ENCODE peak calls at places on chromosomes 6 and 20, in six cellular contexts. One of them, this sample, is unnamed.

GRCh38 chr6:110067837-110068591 is 89.9 kb downstream of the GPR6 start:
- DNase-seq in GOT3: no peak
- DNase-seq in Right ventricle myocardium inferior: no peak
- DNase-seq in neuronal stem cell: no peak
- DNase-seq in NCI-H446 treated with DMSO at 0.1 percent for 48 hours: no peak
- DNase-seq in activated T-helper 1 cell treated with anti-CD3 and anti-CD28 coated beads, Interleukin-12 subunit alpha, Interleukin-12 subunit beta, Interleukin-2, Interleukin-4 antibody, amounts not matched to agents 30 ng/mL and 10 ng/mL and 1 ng/mL, durations not matched to agents 14 hours and 24 hours and 36 hours: no peak
- DNase-seq in this sample: no peak

GRCh38 chr6:44216677-44217331 is at the start of gene MYMX:
- DNase-seq in activated T-helper 1 cell treated with anti-CD3 and anti-CD28 coated beads, Interleukin-12 subunit alpha, Interleukin-12 subunit beta, Interleukin-2, Interleukin-4 antibody, amounts not matched to agents 30 ng/mL and 10 ng/mL and 1 ng/mL, durations not matched to agents 14 hours and 24 hours and 36 hours: no peak
- DNase-seq in NCI-H446 treated with DMSO at 0.1 percent for 48 hours: peak; percentile 76
- DNase-seq in GOT3: no peak
- DNase-seq in Right ventricle myocardium inferior: peak; percentile 66
- DNase-seq in neuronal stem cell: no peak
- DNase-seq in this sample: peak; percentile 35

GRCh38 chr6:162907876-162908481 is 180.2 kb downstream of the PACRG start:
- DNase-seq in activated T-helper 1 cell treated with anti-CD3 and anti-CD28 coated beads, Interleukin-12 subunit alpha, Interleukin-12 subunit beta, Interleukin-2, Interleukin-4 antibody, amounts not matched to agents 30 ng/mL and 10 ng/mL and 1 ng/mL, durations not matched to agents 14 hours and 24 hours and 36 hours: no peak
- DNase-seq in Right ventricle myocardium inferior: no peak
- DNase-seq in GOT3: no peak
- DNase-seq in NCI-H446 treated with DMSO at 0.1 percent for 48 hours: no peak
- DNase-seq in neuronal stem cell: no peak
- DNase-seq in this sample: no peak

GRCh38 chr6:28597924-28598323 is 72.2 kb downstream of the GPX5 start:
- DNase-seq in GOT3: no peak
- DNase-seq in NCI-H446 treated with DMSO at 0.1 percent for 48 hours: no peak
- DNase-seq in Right ventricle myocardium inferior: no peak
- DNase-seq in neuronal stem cell: no peak
- DNase-seq in activated T-helper 1 cell treated with anti-CD3 and anti-CD28 coated beads, Interleukin-12 subunit alpha, Interleukin-12 subunit beta, Interleukin-2, Interleukin-4 antibody, amounts not matched to agents 30 ng/mL and 10 ng/mL and 1 ng/mL, durations not matched to agents 14 hours and 24 hours and 36 hours: no peak
- DNase-seq in this sample: peak; percentile 12

GRCh38 chr6:3229566-3230274 is 2.3 kb upstream of the TUBB2B start:
- DNase-seq in GOT3: no peak
- DNase-seq in Right ventricle myocardium inferior: no peak
- DNase-seq in neuronal stem cell: peak; percentile 66
- DNase-seq in NCI-H446 treated with DMSO at 0.1 percent for 48 hours: peak; percentile 53
- DNase-seq in activated T-helper 1 cell treated with anti-CD3 and anti-CD28 coated beads, Interleukin-12 subunit alpha, Interleukin-12 subunit beta, Interleukin-2, Interleukin-4 antibody, amounts not matched to agents 30 ng/mL and 10 ng/mL and 1 ng/mL, durations not matched to agents 14 hours and 24 hours and 36 hours: no peak
- DNase-seq in this sample: peak; percentile 35

GRCh38 chr6:168532070-168532469 is 91.1 kb downstream of the SMOC2 start:
- DNase-seq in Right ventricle myocardium inferior: peak; percentile 50
- DNase-seq in GOT3: no peak
- DNase-seq in neuronal stem cell: no peak
- DNase-seq in activated T-helper 1 cell treated with anti-CD3 and anti-CD28 coated beads, Interleukin-12 subunit alpha, Interleukin-12 subunit beta, Interleukin-2, Interleukin-4 antibody, amounts not matched to agents 30 ng/mL and 10 ng/mL and 1 ng/mL, durations not matched to agents 14 hours and 24 hours and 36 hours: no peak
- DNase-seq in NCI-H446 treated with DMSO at 0.1 percent for 48 hours: no peak
- DNase-seq in this sample: no peak

GRCh38 chr6:137707590-137708360 is 159.3 kb upstream of the TNFAIP3 start:
- DNase-seq in NCI-H446 treated with DMSO at 0.1 percent for 48 hours: peak; percentile 26
- DNase-seq in GOT3: no peak
- DNase-seq in neuronal stem cell: peak; percentile 24
- DNase-seq in Right ventricle myocardium inferior: no peak
- DNase-seq in activated T-helper 1 cell treated with anti-CD3 and anti-CD28 coated beads, Interleukin-12 subunit alpha, Interleukin-12 subunit beta, Interleukin-2, Interleukin-4 antibody, amounts not matched to agents 30 ng/mL and 10 ng/mL and 1 ng/mL, durations not matched to agents 14 hours and 24 hours and 36 hours: peak; percentile 89
- DNase-seq in this sample: no peak

GRCh38 chr20:41308726-41309413 is 8.7 kb downstream of the ZHX3 start:
- DNase-seq in Right ventricle myocardium inferior: no peak
- DNase-seq in NCI-H446 treated with DMSO at 0.1 percent for 48 hours: no peak
- DNase-seq in activated T-helper 1 cell treated with anti-CD3 and anti-CD28 coated beads, Interleukin-12 subunit alpha, Interleukin-12 subunit beta, Interleukin-2, Interleukin-4 antibody, amounts not matched to agents 30 ng/mL and 10 ng/mL and 1 ng/mL, durations not matched to agents 14 hours and 24 hours and 36 hours: no peak
- DNase-seq in GOT3: no peak
- DNase-seq in neuronal stem cell: no peak
- DNase-seq in this sample: no peak

GRCh38 chr6:73521351-73522254 is 771 bp upstream of the EEF1A1 start:
- DNase-seq in GOT3: peak; percentile 90
- DNase-seq in neuronal stem cell: no peak
- DNase-seq in NCI-H446 treated with DMSO at 0.1 percent for 48 hours: peak; percentile 67
- DNase-seq in activated T-helper 1 cell treated with anti-CD3 and anti-CD28 coated beads, Interleukin-12 subunit alpha, Interleukin-12 subunit beta, Interleukin-2, Interleukin-4 antibody, amounts not matched to agents 30 ng/mL and 10 ng/mL and 1 ng/mL, durations not matched to agents 14 hours and 24 hours and 36 hours: peak; percentile 70
- DNase-seq in Right ventricle myocardium inferior: peak; percentile 85
- DNase-seq in this sample: peak; percentile 89

GRCh38 chr6:152001408-152001807 is 193.9 kb downstream of the ESR1 start:
- DNase-seq in Right ventricle myocardium inferior: no peak
- DNase-seq in activated T-helper 1 cell treated with anti-CD3 and anti-CD28 coated beads, Interleukin-12 subunit alpha, Interleukin-12 subunit beta, Interleukin-2, Interleukin-4 antibody, amounts not matched to agents 30 ng/mL and 10 ng/mL and 1 ng/mL, durations not matched to agents 14 hours and 24 hours and 36 hours: no peak
- DNase-seq in NCI-H446 treated with DMSO at 0.1 percent for 48 hours: no peak
- DNase-seq in GOT3: no peak
- DNase-seq in neuronal stem cell: no peak
- DNase-seq in this sample: no peak

GRCh38 chr6:81770395-81770794 is 17.9 kb upstream of the TENT5A start:
- DNase-seq in NCI-H446 treated with DMSO at 0.1 percent for 48 hours: no peak
- DNase-seq in neuronal stem cell: no peak
- DNase-seq in activated T-helper 1 cell treated with anti-CD3 and anti-CD28 coated beads, Interleukin-12 subunit alpha, Interleukin-12 subunit beta, Interleukin-2, Interleukin-4 antibody, amounts not matched to agents 30 ng/mL and 10 ng/mL and 1 ng/mL, durations not matched to agents 14 hours and 24 hours and 36 hours: no peak
- DNase-seq in GOT3: no peak
- DNase-seq in Right ventricle myocardium inferior: no peak
- DNase-seq in this sample: no peak

GRCh38 chr6:133170602-133171001 is 70.6 kb upstream of the EYA4 start:
- DNase-seq in NCI-H446 treated with DMSO at 0.1 percent for 48 hours: no peak
- DNase-seq in activated T-helper 1 cell treated with anti-CD3 and anti-CD28 coated beads, Interleukin-12 subunit alpha, Interleukin-12 subunit beta, Interleukin-2, Interleukin-4 antibody, amounts not matched to agents 30 ng/mL and 10 ng/mL and 1 ng/mL, durations not matched to agents 14 hours and 24 hours and 36 hours: no peak
- DNase-seq in Right ventricle myocardium inferior: no peak
- DNase-seq in GOT3: no peak
- DNase-seq in neuronal stem cell: no peak
- DNase-seq in this sample: no peak

GRCh38 chr6:33609444-33610034 is 11.6 kb upstream of the ITPR3 start:
- DNase-seq in NCI-H446 treated with DMSO at 0.1 percent for 48 hours: no peak
- DNase-seq in activated T-helper 1 cell treated with anti-CD3 and anti-CD28 coated beads, Interleukin-12 subunit alpha, Interleukin-12 subunit beta, Interleukin-2, Interleukin-4 antibody, amounts not matched to agents 30 ng/mL and 10 ng/mL and 1 ng/mL, durations not matched to agents 14 hours and 24 hours and 36 hours: no peak
- DNase-seq in neuronal stem cell: no peak
- DNase-seq in Right ventricle myocardium inferior: peak; percentile 76
- DNase-seq in GOT3: no peak
- DNase-seq in this sample: no peak

GRCh38 chr6:5260111-5260620 is 584 bp downstream of the LYRM4 start:
- DNase-seq in GOT3: no peak
- DNase-seq in activated T-helper 1 cell treated with anti-CD3 and anti-CD28 coated beads, Interleukin-12 subunit alpha, Interleukin-12 subunit beta, Interleukin-2, Interleukin-4 antibody, amounts not matched to agents 30 ng/mL and 10 ng/mL and 1 ng/mL, durations not matched to agents 14 hours and 24 hours and 36 hours: peak; percentile 74
- DNase-seq in NCI-H446 treated with DMSO at 0.1 percent for 48 hours: peak; percentile 57
- DNase-seq in neuronal stem cell: no peak
- DNase-seq in Right ventricle myocardium inferior: no peak
- DNase-seq in this sample: no peak

GRCh38 chr20:43190332-43190953 is 737 bp upstream of the PTPRT start:
- DNase-seq in neuronal stem cell: no peak
- DNase-seq in activated T-helper 1 cell treated with anti-CD3 and anti-CD28 coated beads, Interleukin-12 subunit alpha, Interleukin-12 subunit beta, Interleukin-2, Interleukin-4 antibody, amounts not matched to agents 30 ng/mL and 10 ng/mL and 1 ng/mL, durations not matched to agents 14 hours and 24 hours and 36 hours: no peak
- DNase-seq in Right ventricle myocardium inferior: no peak
- DNase-seq in GOT3: no peak
- DNase-seq in NCI-H446 treated with DMSO at 0.1 percent for 48 hours: no peak
- DNase-seq in this sample: no peak

GRCh38 chr6:45421700-45422540 is 44.2 kb upstream of the SUPT3H start:
- DNase-seq in neuronal stem cell: peak; percentile 48
- DNase-seq in activated T-helper 1 cell treated with anti-CD3 and anti-CD28 coated beads, Interleukin-12 subunit alpha, Interleukin-12 subunit beta, Interleukin-2, Interleukin-4 antibody, amounts not matched to agents 30 ng/mL and 10 ng/mL and 1 ng/mL, durations not matched to agents 14 hours and 24 hours and 36 hours: peak; percentile 37
- DNase-seq in GOT3: peak; percentile 23
- DNase-seq in Right ventricle myocardium inferior: peak; percentile 84
- DNase-seq in NCI-H446 treated with DMSO at 0.1 percent for 48 hours: no peak
- DNase-seq in this sample: no peak

GRCh38 chr6:89834884-89835792 is 5.5 kb downstream of the CASP8AP2 start:
- DNase-seq in activated T-helper 1 cell treated with anti-CD3 and anti-CD28 coated beads, Interleukin-12 subunit alpha, Interleukin-12 subunit beta, Interleukin-2, Interleukin-4 antibody, amounts not matched to agents 30 ng/mL and 10 ng/mL and 1 ng/mL, durations not matched to agents 14 hours and 24 hours and 36 hours: peak; percentile 22
- DNase-seq in NCI-H446 treated with DMSO at 0.1 percent for 48 hours: no peak
- DNase-seq in GOT3: no peak
- DNase-seq in Right ventricle myocardium inferior: no peak
- DNase-seq in neuronal stem cell: no peak
- DNase-seq in this sample: no peak

GRCh38 chr20:11111191-11111590 is 437.4 kb upstream of the JAG1 start:
- DNase-seq in Right ventricle myocardium inferior: no peak
- DNase-seq in GOT3: no peak
- DNase-seq in NCI-H446 treated with DMSO at 0.1 percent for 48 hours: no peak
- DNase-seq in activated T-helper 1 cell treated with anti-CD3 and anti-CD28 coated beads, Interleukin-12 subunit alpha, Interleukin-12 subunit beta, Interleukin-2, Interleukin-4 antibody, amounts not matched to agents 30 ng/mL and 10 ng/mL and 1 ng/mL, durations not matched to agents 14 hours and 24 hours and 36 hours: no peak
- DNase-seq in neuronal stem cell: no peak
- DNase-seq in this sample: no peak

GRCh38 chr20:44231193-44231592 is 15.9 kb upstream of the GDAP1L1 start:
- DNase-seq in activated T-helper 1 cell treated with anti-CD3 and anti-CD28 coated beads, Interleukin-12 subunit alpha, Interleukin-12 subunit beta, Interleukin-2, Interleukin-4 antibody, amounts not matched to agents 30 ng/mL and 10 ng/mL and 1 ng/mL, durations not matched to agents 14 hours and 24 hours and 36 hours: no peak
- DNase-seq in neuronal stem cell: no peak
- DNase-seq in GOT3: no peak
- DNase-seq in NCI-H446 treated with DMSO at 0.1 percent for 48 hours: no peak
- DNase-seq in Right ventricle myocardium inferior: no peak
- DNase-seq in this sample: no peak

GRCh38 chr6:72661408-72661807 is 39.5 kb downstream of the KCNQ5 start:
- DNase-seq in GOT3: no peak
- DNase-seq in activated T-helper 1 cell treated with anti-CD3 and anti-CD28 coated beads, Interleukin-12 subunit alpha, Interleukin-12 subunit beta, Interleukin-2, Interleukin-4 antibody, amounts not matched to agents 30 ng/mL and 10 ng/mL and 1 ng/mL, durations not matched to agents 14 hours and 24 hours and 36 hours: no peak
- DNase-seq in NCI-H446 treated with DMSO at 0.1 percent for 48 hours: no peak
- DNase-seq in neuronal stem cell: no peak
- DNase-seq in Right ventricle myocardium inferior: no peak
- DNase-seq in this sample: no peak

GRCh38 chr6:20319520-20320357 is 81.9 kb upstream of the E2F3 start:
- DNase-seq in Right ventricle myocardium inferior: no peak
- DNase-seq in activated T-helper 1 cell treated with anti-CD3 and anti-CD28 coated beads, Interleukin-12 subunit alpha, Interleukin-12 subunit beta, Interleukin-2, Interleukin-4 antibody, amounts not matched to agents 30 ng/mL and 10 ng/mL and 1 ng/mL, durations not matched to agents 14 hours and 24 hours and 36 hours: peak; percentile 66
- DNase-seq in neuronal stem cell: no peak
- DNase-seq in GOT3: no peak
- DNase-seq in NCI-H446 treated with DMSO at 0.1 percent for 48 hours: no peak
- DNase-seq in this sample: no peak

GRCh38 chr6:3776881-3777507 is 25.5 kb upstream of the PXDC1 start:
- DNase-seq in NCI-H446 treated with DMSO at 0.1 percent for 48 hours: no peak
- DNase-seq in activated T-helper 1 cell treated with anti-CD3 and anti-CD28 coated beads, Interleukin-12 subunit alpha, Interleukin-12 subunit beta, Interleukin-2, Interleukin-4 antibody, amounts not matched to agents 30 ng/mL and 10 ng/mL and 1 ng/mL, durations not matched to agents 14 hours and 24 hours and 36 hours: no peak
- DNase-seq in neuronal stem cell: no peak
- DNase-seq in GOT3: no peak
- DNase-seq in Right ventricle myocardium inferior: no peak
- DNase-seq in this sample: no peak

GRCh38 chr6:148720371-148720770 is 26.5 kb upstream of the UST start:
- DNase-seq in Right ventricle myocardium inferior: no peak
- DNase-seq in GOT3: no peak
- DNase-seq in neuronal stem cell: no peak
- DNase-seq in NCI-H446 treated with DMSO at 0.1 percent for 48 hours: no peak
- DNase-seq in activated T-helper 1 cell treated with anti-CD3 and anti-CD28 coated beads, Interleukin-12 subunit alpha, Interleukin-12 subunit beta, Interleukin-2, Interleukin-4 antibody, amounts not matched to agents 30 ng/mL and 10 ng/mL and 1 ng/mL, durations not matched to agents 14 hours and 24 hours and 36 hours: no peak
- DNase-seq in this sample: no peak

GRCh38 chr6:101393291-101394251 is at the start of gene GRIK2:
- DNase-seq in activated T-helper 1 cell treated with anti-CD3 and anti-CD28 coated beads, Interleukin-12 subunit alpha, Interleukin-12 subunit beta, Interleukin-2, Interleukin-4 antibody, amounts not matched to agents 30 ng/mL and 10 ng/mL and 1 ng/mL, durations not matched to agents 14 hours and 24 hours and 36 hours: no peak
- DNase-seq in Right ventricle myocardium inferior: peak; percentile 49
- DNase-seq in NCI-H446 treated with DMSO at 0.1 percent for 48 hours: peak; percentile 33
- DNase-seq in GOT3: no peak
- DNase-seq in neuronal stem cell: peak; percentile 54
- DNase-seq in this sample: peak; percentile 64

GRCh38 chr6:50185006-50185405 is 135.3 kb upstream of the DEFB112 start:
- DNase-seq in activated T-helper 1 cell treated with anti-CD3 and anti-CD28 coated beads, Interleukin-12 subunit alpha, Interleukin-12 subunit beta, Interleukin-2, Interleukin-4 antibody, amounts not matched to agents 30 ng/mL and 10 ng/mL and 1 ng/mL, durations not matched to agents 14 hours and 24 hours and 36 hours: no peak
- DNase-seq in neuronal stem cell: peak; percentile 31
- DNase-seq in NCI-H446 treated with DMSO at 0.1 percent for 48 hours: no peak
- DNase-seq in GOT3: no peak
- DNase-seq in Right ventricle myocardium inferior: no peak
- DNase-seq in this sample: no peak

GRCh38 chr6:37620519-37620918 is 77.2 kb downstream of the MDGA1 start:
- DNase-seq in neuronal stem cell: no peak
- DNase-seq in Right ventricle myocardium inferior: no peak
- DNase-seq in activated T-helper 1 cell treated with anti-CD3 and anti-CD28 coated beads, Interleukin-12 subunit alpha, Interleukin-12 subunit beta, Interleukin-2, Interleukin-4 antibody, amounts not matched to agents 30 ng/mL and 10 ng/mL and 1 ng/mL, durations not matched to agents 14 hours and 24 hours and 36 hours: no peak
- DNase-seq in NCI-H446 treated with DMSO at 0.1 percent for 48 hours: no peak
- DNase-seq in GOT3: no peak
- DNase-seq in this sample: no peak

GRCh38 chr6:144406796-144407195 is 121.7 kb downstream of the UTRN start:
- DNase-seq in neuronal stem cell: no peak
- DNase-seq in GOT3: no peak
- DNase-seq in NCI-H446 treated with DMSO at 0.1 percent for 48 hours: no peak
- DNase-seq in activated T-helper 1 cell treated with anti-CD3 and anti-CD28 coated beads, Interleukin-12 subunit alpha, Interleukin-12 subunit beta, Interleukin-2, Interleukin-4 antibody, amounts not matched to agents 30 ng/mL and 10 ng/mL and 1 ng/mL, durations not matched to agents 14 hours and 24 hours and 36 hours: no peak
- DNase-seq in Right ventricle myocardium inferior: no peak
- DNase-seq in this sample: no peak

GRCh38 chr6:137271245-137272183 is 52.3 kb upstream of the IFNGR1 start:
- DNase-seq in activated T-helper 1 cell treated with anti-CD3 and anti-CD28 coated beads, Interleukin-12 subunit alpha, Interleukin-12 subunit beta, Interleukin-2, Interleukin-4 antibody, amounts not matched to agents 30 ng/mL and 10 ng/mL and 1 ng/mL, durations not matched to agents 14 hours and 24 hours and 36 hours: no peak
- DNase-seq in GOT3: no peak
- DNase-seq in NCI-H446 treated with DMSO at 0.1 percent for 48 hours: no peak
- DNase-seq in neuronal stem cell: peak; percentile 39
- DNase-seq in Right ventricle myocardium inferior: no peak
- DNase-seq in this sample: no peak

GRCh38 chr20:14569631-14570030 is 232.2 kb upstream of the FLRT3 start:
- DNase-seq in NCI-H446 treated with DMSO at 0.1 percent for 48 hours: no peak
- DNase-seq in GOT3: no peak
- DNase-seq in Right ventricle myocardium inferior: no peak
- DNase-seq in neuronal stem cell: no peak
- DNase-seq in activated T-helper 1 cell treated with anti-CD3 and anti-CD28 coated beads, Interleukin-12 subunit alpha, Interleukin-12 subunit beta, Interleukin-2, Interleukin-4 antibody, amounts not matched to agents 30 ng/mL and 10 ng/mL and 1 ng/mL, durations not matched to agents 14 hours and 24 hours and 36 hours: no peak
- DNase-seq in this sample: no peak

GRCh38 chr6:57328074-57328473 is 10.6 kb downstream of the PRIM2 start:
- DNase-seq in activated T-helper 1 cell treated with anti-CD3 and anti-CD28 coated beads, Interleukin-12 subunit alpha, Interleukin-12 subunit beta, Interleukin-2, Interleukin-4 antibody, amounts not matched to agents 30 ng/mL and 10 ng/mL and 1 ng/mL, durations not matched to agents 14 hours and 24 hours and 36 hours: no peak
- DNase-seq in GOT3: no peak
- DNase-seq in neuronal stem cell: no peak
- DNase-seq in NCI-H446 treated with DMSO at 0.1 percent for 48 hours: no peak
- DNase-seq in Right ventricle myocardium inferior: no peak
- DNase-seq in this sample: no peak

GRCh38 chr6:26230336-26230735 is 134.7 kb upstream of the BTN3A2 start:
- DNase-seq in activated T-helper 1 cell treated with anti-CD3 and anti-CD28 coated beads, Interleukin-12 subunit alpha, Interleukin-12 subunit beta, Interleukin-2, Interleukin-4 antibody, amounts not matched to agents 30 ng/mL and 10 ng/mL and 1 ng/mL, durations not matched to agents 14 hours and 24 hours and 36 hours: no peak
- DNase-seq in GOT3: no peak
- DNase-seq in neuronal stem cell: no peak
- DNase-seq in NCI-H446 treated with DMSO at 0.1 percent for 48 hours: no peak
- DNase-seq in Right ventricle myocardium inferior: no peak
- DNase-seq in this sample: no peak

GRCh38 chr6:89073840-89074239 is 6.7 kb upstream of the PNRC1 start:
- DNase-seq in GOT3: no peak
- DNase-seq in activated T-helper 1 cell treated with anti-CD3 and anti-CD28 coated beads, Interleukin-12 subunit alpha, Interleukin-12 subunit beta, Interleukin-2, Interleukin-4 antibody, amounts not matched to agents 30 ng/mL and 10 ng/mL and 1 ng/mL, durations not matched to agents 14 hours and 24 hours and 36 hours: no peak
- DNase-seq in neuronal stem cell: no peak
- DNase-seq in NCI-H446 treated with DMSO at 0.1 percent for 48 hours: no peak
- DNase-seq in Right ventricle myocardium inferior: no peak
- DNase-seq in this sample: no peak

GRCh38 chr20:11248691-11249178 is 574.9 kb upstream of the JAG1 start:
- DNase-seq in GOT3: no peak
- DNase-seq in Right ventricle myocardium inferior: no peak
- DNase-seq in neuronal stem cell: peak; percentile 85
- DNase-seq in activated T-helper 1 cell treated with anti-CD3 and anti-CD28 coated beads, Interleukin-12 subunit alpha, Interleukin-12 subunit beta, Interleukin-2, Interleukin-4 antibody, amounts not matched to agents 30 ng/mL and 10 ng/mL and 1 ng/mL, durations not matched to agents 14 hours and 24 hours and 36 hours: no peak
- DNase-seq in NCI-H446 treated with DMSO at 0.1 percent for 48 hours: no peak
- DNase-seq in this sample: peak; percentile 79

GRCh38 chr6:36266913-36267644 is 2.8 kb upstream of the PNPLA1 start:
- DNase-seq in NCI-H446 treated with DMSO at 0.1 percent for 48 hours: no peak
- DNase-seq in GOT3: no peak
- DNase-seq in Right ventricle myocardium inferior: no peak
- DNase-seq in activated T-helper 1 cell treated with anti-CD3 and anti-CD28 coated beads, Interleukin-12 subunit alpha, Interleukin-12 subunit beta, Interleukin-2, Interleukin-4 antibody, amounts not matched to agents 30 ng/mL and 10 ng/mL and 1 ng/mL, durations not matched to agents 14 hours and 24 hours and 36 hours: no peak
- DNase-seq in neuronal stem cell: no peak
- DNase-seq in this sample: no peak

GRCh38 chr6:36851149-36851614 is 11.9 kb upstream of the CPNE5 start:
- DNase-seq in Right ventricle myocardium inferior: no peak
- DNase-seq in activated T-helper 1 cell treated with anti-CD3 and anti-CD28 coated beads, Interleukin-12 subunit alpha, Interleukin-12 subunit beta, Interleukin-2, Interleukin-4 antibody, amounts not matched to agents 30 ng/mL and 10 ng/mL and 1 ng/mL, durations not matched to agents 14 hours and 24 hours and 36 hours: peak; percentile 26
- DNase-seq in neuronal stem cell: peak; percentile 70
- DNase-seq in GOT3: peak; percentile 18
- DNase-seq in NCI-H446 treated with DMSO at 0.1 percent for 48 hours: peak; percentile 12
- DNase-seq in this sample: no peak

GRCh38 chr20:62716198-62716940 is 7.7 kb downstream of the NTSR1 start:
- DNase-seq in neuronal stem cell: no peak
- DNase-seq in GOT3: no peak
- DNase-seq in Right ventricle myocardium inferior: peak; percentile 60
- DNase-seq in NCI-H446 treated with DMSO at 0.1 percent for 48 hours: no peak
- DNase-seq in activated T-helper 1 cell treated with anti-CD3 and anti-CD28 coated beads, Interleukin-12 subunit alpha, Interleukin-12 subunit beta, Interleukin-2, Interleukin-4 antibody, amounts not matched to agents 30 ng/mL and 10 ng/mL and 1 ng/mL, durations not matched to agents 14 hours and 24 hours and 36 hours: no peak
- DNase-seq in this sample: no peak

This sample was measured in NCI-H524 treated with DMSO at 0.1 percent for 48 hours.